ENCODE peak calls at places on chromosomes 1 and 21, in ten cellular contexts. One of them, this sample, is unnamed.

GRCh38 chr21:26377111-26377694 is 195.9 kb downstream of the CYYR1 start:
- DNase-seq in right lobe of liver: no peak
- DNase-seq in upper lobe of right lung: no peak
- DNase-seq in pancreas: no peak
- DNase-seq in mesendoderm: no peak
- DNase-seq in lower lobe of right lung: no peak
- DNase-seq in HFF-Myc: no peak
- DNase-seq in epithelial cell of esophagus: peak; percentile 74
- DNase-seq in CD8-positive, alpha-beta memory T cell: no peak
- DNase-seq in iPS DF 6.9: no peak
- DNase-seq in this sample: no peak

GRCh38 chr21:31260790-31261189 is 83.3 kb downstream of the TIAM1 start:
- DNase-seq in mesendoderm: no peak
- DNase-seq in lower lobe of right lung: no peak
- DNase-seq in right lobe of liver: no peak
- DNase-seq in CD8-positive, alpha-beta memory T cell: no peak
- DNase-seq in upper lobe of right lung: no peak
- DNase-seq in pancreas: no peak
- DNase-seq in HFF-Myc: no peak
- DNase-seq in iPS DF 6.9: no peak
- DNase-seq in epithelial cell of esophagus: peak; percentile 14
- DNase-seq in this sample: no peak

GRCh38 chr1:110436635-110437034 is 14.3 kb upstream of the PROK1 start:
- DNase-seq in right lobe of liver: no peak
- DNase-seq in lower lobe of right lung: no peak
- DNase-seq in pancreas: no peak
- DNase-seq in iPS DF 6.9: no peak
- DNase-seq in HFF-Myc: no peak
- DNase-seq in upper lobe of right lung: no peak
- DNase-seq in CD8-positive, alpha-beta memory T cell: no peak
- DNase-seq in mesendoderm: peak; percentile 94
- DNase-seq in epithelial cell of esophagus: no peak
- DNase-seq in this sample: no peak

GRCh38 chr1:204836856-204837255 is 33.8 kb upstream of the NFASC start:
- DNase-seq in epithelial cell of esophagus: no peak
- DNase-seq in iPS DF 6.9: no peak
- DNase-seq in upper lobe of right lung: no peak
- DNase-seq in right lobe of liver: no peak
- DNase-seq in HFF-Myc: no peak
- DNase-seq in CD8-positive, alpha-beta memory T cell: no peak
- DNase-seq in mesendoderm: no peak
- DNase-seq in pancreas: no peak
- DNase-seq in lower lobe of right lung: no peak
- DNase-seq in this sample: no peak

GRCh38 chr1:235758931-235759330 is 107.8 kb downstream of the LYST start:
- DNase-seq in mesendoderm: no peak
- DNase-seq in CD8-positive, alpha-beta memory T cell: no peak
- DNase-seq in iPS DF 6.9: no peak
- DNase-seq in epithelial cell of esophagus: peak; percentile 83
- DNase-seq in HFF-Myc: no peak
- DNase-seq in upper lobe of right lung: no peak
- DNase-seq in pancreas: no peak
- DNase-seq in lower lobe of right lung: no peak
- DNase-seq in right lobe of liver: peak; percentile 60
- DNase-seq in this sample: no peak

GRCh38 chr1:58896211-58897183 is 112.7 kb upstream of the JUN start:
- DNase-seq in right lobe of liver: no peak
- DNase-seq in lower lobe of right lung: peak; percentile 81
- DNase-seq in iPS DF 6.9: no peak
- DNase-seq in HFF-Myc: no peak
- DNase-seq in epithelial cell of esophagus: no peak
- DNase-seq in pancreas: peak; percentile 82
- DNase-seq in mesendoderm: peak; percentile 65
- DNase-seq in CD8-positive, alpha-beta memory T cell: no peak
- DNase-seq in upper lobe of right lung: peak; percentile 79
- DNase-seq in this sample: no peak

GRCh38 chr1:172746091-172746949 is 87.4 kb downstream of the FASLG start:
- DNase-seq in upper lobe of right lung: no peak
- DNase-seq in mesendoderm: no peak
- DNase-seq in lower lobe of right lung: no peak
- DNase-seq in pancreas: peak; percentile 27
- DNase-seq in CD8-positive, alpha-beta memory T cell: peak; percentile 63
- DNase-seq in HFF-Myc: peak; percentile 93
- DNase-seq in iPS DF 6.9: no peak
- DNase-seq in epithelial cell of esophagus: peak; percentile 94
- DNase-seq in right lobe of liver: no peak
- DNase-seq in this sample: peak; percentile 53

GRCh38 chr1:32540589-32540988 is 1.4 kb downstream of the ZBTB8A start:
- DNase-seq in lower lobe of right lung: no peak
- DNase-seq in iPS DF 6.9: no peak
- DNase-seq in mesendoderm: peak; percentile 96
- DNase-seq in pancreas: no peak
- DNase-seq in CD8-positive, alpha-beta memory T cell: no peak
- DNase-seq in HFF-Myc: no peak
- DNase-seq in epithelial cell of esophagus: no peak
- DNase-seq in right lobe of liver: no peak
- DNase-seq in upper lobe of right lung: peak; percentile 19
- DNase-seq in this sample: no peak

GRCh38 chr1:24696033-24696755 is 49.1 kb upstream of the CLIC4 start:
- DNase-seq in upper lobe of right lung: no peak
- DNase-seq in HFF-Myc: no peak
- DNase-seq in epithelial cell of esophagus: no peak
- DNase-seq in iPS DF 6.9: no peak
- DNase-seq in lower lobe of right lung: no peak
- DNase-seq in right lobe of liver: no peak
- DNase-seq in CD8-positive, alpha-beta memory T cell: no peak
- DNase-seq in pancreas: no peak
- DNase-seq in mesendoderm: no peak
- DNase-seq in this sample: no peak

GRCh38 chr1:228555074-228555989 is 68.2 kb downstream of the RNF187 start:
- DNase-seq in right lobe of liver: no peak
- DNase-seq in upper lobe of right lung: peak; percentile 61
- DNase-seq in pancreas: no peak
- DNase-seq in epithelial cell of esophagus: no peak
- DNase-seq in iPS DF 6.9: no peak
- DNase-seq in lower lobe of right lung: no peak
- DNase-seq in CD8-positive, alpha-beta memory T cell: no peak
- DNase-seq in HFF-Myc: no peak
- DNase-seq in mesendoderm: peak; percentile 11
- DNase-seq in this sample: no peak

GRCh38 chr1:227901906-227902640 is 45.7 kb downstream of the WNT9A start:
- DNase-seq in right lobe of liver: peak; percentile 47
- DNase-seq in epithelial cell of esophagus: no peak
- DNase-seq in CD8-positive, alpha-beta memory T cell: peak; percentile 40
- DNase-seq in mesendoderm: peak; percentile 78
- DNase-seq in pancreas: no peak
- DNase-seq in lower lobe of right lung: peak; percentile 42
- DNase-seq in upper lobe of right lung: peak; percentile 50
- DNase-seq in HFF-Myc: no peak
- DNase-seq in iPS DF 6.9: no peak
- DNase-seq in this sample: no peak

DNA sequence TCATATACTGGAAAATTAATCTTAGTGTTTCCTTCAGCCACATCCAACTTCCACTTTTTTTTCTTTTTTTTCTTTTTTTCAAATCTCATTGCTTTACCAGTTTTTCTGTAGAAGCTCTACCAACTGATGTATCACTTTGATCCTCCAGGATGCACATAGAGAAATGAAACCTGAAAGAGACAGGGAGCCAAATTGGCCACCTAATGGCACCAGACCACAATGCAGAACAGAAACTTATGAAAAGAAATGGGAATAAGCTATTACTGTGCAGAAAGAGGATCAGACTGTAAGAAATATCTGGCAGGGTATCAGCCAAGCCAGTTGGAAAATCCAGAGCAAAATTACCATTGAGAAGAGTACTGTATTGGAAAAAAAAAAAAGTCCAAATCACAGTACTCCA is 1514.2 kb downstream of the MRPL39 start:
- DNase-seq in HFF-Myc: no peak
- DNase-seq in lower lobe of right lung: no peak
- DNase-seq in upper lobe of right lung: no peak
- DNase-seq in iPS DF 6.9: no peak
- DNase-seq in pancreas: no peak
- DNase-seq in mesendoderm: no peak
- DNase-seq in right lobe of liver: no peak
- DNase-seq in epithelial cell of esophagus: no peak
- DNase-seq in CD8-positive, alpha-beta memory T cell: no peak
- DNase-seq in this sample: no peak
- H3K4me3 ChIP-seq in HFF-Myc: no peak overlapping the region
- H3K4me3 ChIP-seq in lower lobe of right lung: no peak overlapping the region
- H3K4me3 ChIP-seq in upper lobe of right lung: no peak overlapping the region
- H3K4me3 ChIP-seq in iPS DF 6.9: no peak overlapping the region
- H3K4me3 ChIP-seq in pancreas: no peak overlapping the region
- H3K4me3 ChIP-seq in mesendoderm: no peak overlapping the region
- H3K4me3 ChIP-seq in right lobe of liver: no peak overlapping the region
- H3K4me3 ChIP-seq in epithelial cell of esophagus: no peak overlapping the region
- H3K4me3 ChIP-seq in CD8-positive, alpha-beta memory T cell: no peak overlapping the region
- H3K4me3 ChIP-seq in this sample: no peak overlapping the region

DNA sequence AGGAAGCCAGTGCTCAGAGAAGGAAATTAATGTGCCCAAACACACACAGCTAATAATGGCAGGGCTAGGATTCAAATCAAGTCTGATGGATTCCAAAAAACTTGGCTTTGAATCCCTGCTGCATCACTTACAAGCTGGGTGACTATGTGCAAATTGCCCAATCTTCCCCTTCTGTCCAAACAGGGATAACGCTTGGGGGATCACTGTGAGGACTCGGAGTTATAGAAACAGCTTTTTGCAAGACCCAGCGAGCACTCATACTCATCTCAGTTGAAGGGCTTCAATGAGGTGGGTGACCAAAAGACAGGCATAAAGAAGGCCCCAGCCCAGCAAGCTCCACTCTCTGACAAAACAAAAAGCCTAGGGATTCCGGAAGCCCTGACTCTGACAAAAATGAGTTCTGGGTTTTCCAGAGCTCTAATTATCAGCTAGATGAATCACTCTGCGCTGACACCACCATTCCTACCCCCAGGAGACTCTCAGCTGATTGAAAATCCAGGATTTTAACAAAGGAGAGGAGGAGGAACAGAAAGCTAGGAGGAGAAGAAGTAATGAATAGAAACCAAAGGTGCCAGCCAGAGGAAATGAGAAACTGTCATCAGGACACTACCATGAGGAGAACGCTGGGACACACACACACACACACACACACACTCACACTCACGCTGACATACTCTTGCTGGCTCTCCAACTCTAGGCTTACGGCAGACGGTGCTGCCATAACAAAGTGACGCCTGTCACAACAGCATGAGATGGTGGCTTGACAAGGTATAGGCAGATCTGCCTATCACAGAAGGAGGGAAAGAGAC is 1.6 kb upstream of the STK40 start:
- DNase-seq in mesendoderm: peak; percentile 94
- DNase-seq in pancreas: peak; percentile 17
- DNase-seq in upper lobe of right lung: no peak
- DNase-seq in iPS DF 6.9: no peak
- DNase-seq in CD8-positive, alpha-beta memory T cell: no peak
- DNase-seq in right lobe of liver: no peak
- DNase-seq in HFF-Myc: no peak
- DNase-seq in lower lobe of right lung: no peak
- DNase-seq in epithelial cell of esophagus: peak; percentile 81
- DNase-seq in this sample: no peak
- H3K4me3 ChIP-seq in mesendoderm: no peak overlapping the region
- H3K4me3 ChIP-seq in pancreas: no peak overlapping the region
- H3K4me3 ChIP-seq in upper lobe of right lung: peak overlapping the region; percentile 94
- H3K4me3 ChIP-seq in iPS DF 6.9: no peak overlapping the region
- H3K4me3 ChIP-seq in CD8-positive, alpha-beta memory T cell: no peak overlapping the region
- H3K4me3 ChIP-seq in right lobe of liver: peak overlapping the region; percentile 54
- H3K4me3 ChIP-seq in HFF-Myc: peak overlapping the region; percentile 49
- H3K4me3 ChIP-seq in lower lobe of right lung: peak overlapping the region; percentile 99
- H3K4me3 ChIP-seq in epithelial cell of esophagus: no peak overlapping the region
- H3K4me3 ChIP-seq in this sample: peak overlapping the region; percentile 89

DNA sequence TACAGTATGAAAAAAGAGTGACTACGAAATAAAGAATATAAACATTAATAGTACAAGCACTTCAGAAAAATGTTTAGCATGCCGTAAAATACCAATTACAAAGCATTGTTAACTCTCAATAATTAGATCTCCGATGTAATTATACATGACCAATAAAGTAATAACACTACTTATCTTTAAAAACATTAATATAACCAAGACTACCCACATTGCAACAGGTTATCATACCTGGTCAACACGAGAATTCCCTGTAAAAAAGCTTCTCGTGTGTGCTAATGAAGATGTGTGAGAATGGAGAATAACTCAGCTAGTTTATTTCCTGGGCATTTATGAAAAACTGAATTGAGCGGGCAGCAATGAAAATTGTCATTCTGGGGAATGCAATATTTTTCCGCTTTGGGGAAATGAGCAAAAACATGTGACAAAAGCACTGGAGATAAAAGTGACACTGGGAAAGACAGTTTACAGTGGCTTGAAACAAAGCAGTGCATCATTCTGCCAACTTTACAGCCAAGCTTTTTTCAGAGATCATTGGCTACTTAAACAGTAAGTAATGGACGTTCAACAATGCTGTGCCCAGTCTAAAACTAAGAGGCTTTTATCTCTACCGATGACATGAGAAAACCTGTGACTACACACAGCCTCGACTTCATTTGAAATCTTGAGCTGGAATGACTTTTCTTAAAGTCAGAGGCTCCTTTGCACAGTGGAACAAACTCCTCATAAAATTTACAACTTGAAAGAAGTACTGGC is 34.7 kb downstream of the ITPKB start:
- DNase-seq in lower lobe of right lung: no peak
- DNase-seq in right lobe of liver: no peak
- DNase-seq in iPS DF 6.9: no peak
- DNase-seq in upper lobe of right lung: no peak
- DNase-seq in epithelial cell of esophagus: no peak
- DNase-seq in CD8-positive, alpha-beta memory T cell: no peak
- DNase-seq in HFF-Myc: no peak
- DNase-seq in pancreas: no peak
- DNase-seq in mesendoderm: no peak
- DNase-seq in this sample: no peak
- H3K4me3 ChIP-seq in lower lobe of right lung: peak overlapping the region; percentile 74
- H3K4me3 ChIP-seq in right lobe of liver: no peak overlapping the region
- H3K4me3 ChIP-seq in iPS DF 6.9: no peak overlapping the region
- H3K4me3 ChIP-seq in upper lobe of right lung: peak overlapping the region; percentile 79
- H3K4me3 ChIP-seq in epithelial cell of esophagus: no peak overlapping the region
- H3K4me3 ChIP-seq in CD8-positive, alpha-beta memory T cell: peak overlapping the region; percentile 69
- H3K4me3 ChIP-seq in HFF-Myc: no peak overlapping the region
- H3K4me3 ChIP-seq in pancreas: no peak overlapping the region
- H3K4me3 ChIP-seq in mesendoderm: no peak overlapping the region
- H3K4me3 ChIP-seq in this sample: no peak overlapping the region

DNA sequence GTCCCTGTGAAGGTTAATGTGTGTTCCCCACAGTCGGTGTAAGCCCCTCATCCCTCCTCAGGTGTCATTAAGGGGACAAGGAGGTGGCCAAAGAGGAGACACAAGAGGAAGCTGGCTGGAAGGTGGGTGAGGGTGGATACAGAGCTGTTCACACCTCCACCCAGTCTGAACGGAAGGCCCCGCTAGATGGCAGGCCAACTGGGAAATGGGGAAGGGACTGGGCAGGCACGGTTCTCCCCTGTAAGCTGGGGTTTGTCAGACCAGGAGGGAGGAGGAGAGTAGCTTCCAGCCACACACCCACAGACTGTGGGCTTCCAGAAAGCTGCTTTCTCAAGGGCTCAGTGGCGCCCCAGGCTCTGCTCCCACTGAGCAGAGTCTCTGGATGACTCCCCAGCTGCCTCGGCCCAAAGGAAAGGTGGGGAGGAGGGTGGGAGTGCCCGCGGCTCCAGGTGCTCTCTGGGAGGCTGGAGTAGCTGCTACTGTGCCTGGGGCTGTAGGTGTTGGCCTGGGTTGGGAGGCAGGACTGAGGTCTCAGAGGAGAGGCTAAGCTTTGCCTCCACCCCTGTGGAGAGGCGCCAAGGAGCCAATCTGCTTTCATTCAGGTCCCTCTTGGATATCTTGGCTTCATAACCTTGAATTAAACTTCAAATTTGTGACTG is 41.2 kb downstream of the PCP4 start:
- DNase-seq in upper lobe of right lung: no peak
- DNase-seq in right lobe of liver: no peak
- DNase-seq in HFF-Myc: no peak
- DNase-seq in iPS DF 6.9: no peak
- DNase-seq in CD8-positive, alpha-beta memory T cell: no peak
- DNase-seq in lower lobe of right lung: no peak
- DNase-seq in epithelial cell of esophagus: no peak
- DNase-seq in mesendoderm: peak; percentile 59
- DNase-seq in pancreas: no peak
- DNase-seq in this sample: no peak
- H3K4me3 ChIP-seq in upper lobe of right lung: no peak overlapping the region
- H3K4me3 ChIP-seq in right lobe of liver: no peak overlapping the region
- H3K4me3 ChIP-seq in HFF-Myc: no peak overlapping the region
- H3K4me3 ChIP-seq in iPS DF 6.9: no peak overlapping the region
- H3K4me3 ChIP-seq in CD8-positive, alpha-beta memory T cell: no peak overlapping the region
- H3K4me3 ChIP-seq in lower lobe of right lung: no peak overlapping the region
- H3K4me3 ChIP-seq in epithelial cell of esophagus: no peak overlapping the region
- H3K4me3 ChIP-seq in mesendoderm: no peak overlapping the region
- H3K4me3 ChIP-seq in pancreas: no peak overlapping the region
- H3K4me3 ChIP-seq in this sample: no peak overlapping the region